ENCODE peak calls at places on chromosomes 16 and 17, in eight cellular contexts. V, Z, G, O, M, R, J and L are unnamed samples.
A peak's percentile ranks its signal among the peaks of the same experiment; 100 is the strongest.

GRCh38 chr17:75983501-75984181 is 4.6 kb downstream of the TEN1 start:
- DNase-seq in V (no peak), Z (no peak), G (no peak), O (no peak), M (no peak), R (no peak), J (no peak), L (peak; percentile 33)

GRCh38 chr17:73976676-73977521 is 226.6 kb upstream of the RPL38 start:
- DNase-seq in V (no peak), Z (no peak), G (no peak), O (peak; percentile 68), M (no peak), R (no peak), J (no peak), L (no peak)

GRCh38 chr16:23235176-23235575 is 52.6 kb downstream of the SCNN1G start:
- DNase-seq in V (no peak), Z (no peak), G (no peak), O (no peak), M (no peak), R (no peak), J (no peak), L (no peak)

GRCh38 chr17:60926466-60927183 is 249.0 kb downstream of the BCAS3 start:
- DNase-seq in V (peak; percentile 24), Z (peak; percentile 30), G (no peak), O (no peak), M (no peak), R (no peak), J (no peak), L (no peak)

GRCh38 chr16:48413291-48413690 is 28.1 kb upstream of the SIAH1 start:
- DNase-seq in V (no peak), Z (no peak), G (no peak), O (no peak), M (no peak), R (no peak), J (no peak), L (no peak)

GRCh38 chr17:73798111-73798748 is 154.0 kb upstream of the SDK2 start:
- DNase-seq in V (peak; percentile 29), Z (peak; percentile 100), G (peak; percentile 6), O (peak; percentile 95), M (no peak), R (no peak), J (no peak), L (peak; percentile 50)

GRCh38 chr17:9146064-9146463 is 124.8 kb downstream of the NTN1 start:
- DNase-seq in V (no peak), Z (no peak), G (no peak), O (no peak), M (no peak), R (no peak), J (no peak), L (no peak)

GRCh38 chr16:31344712-31345111 is 10.3 kb upstream of the ITGAX start:
- DNase-seq in V (no peak), Z (no peak), G (no peak), O (no peak), M (no peak), R (no peak), J (no peak), L (no peak)

GRCh38 chr17:29143894-29144293 is 36.3 kb downstream of the MYO18A start:
- DNase-seq in V (no peak), Z (no peak), G (no peak), O (peak; percentile 11), M (no peak), R (no peak), J (no peak), L (no peak)

GRCh38 chr17:21005367-21005766 is 37.4 kb downstream of the USP22 start:
- DNase-seq in V (no peak), Z (no peak), G (no peak), O (no peak), M (no peak), R (no peak), J (no peak), L (no peak)

GRCh38 chr17:4444782-4445473 is 11.2 kb downstream of the SPNS3 start:
- DNase-seq in V (no peak), Z (no peak), G (no peak), O (peak; percentile 79), M (peak; percentile 85), R (no peak), J (no peak), L (no peak)

GRCh38 chr17:78735832-78736525 is 46.1 kb downstream of the CYTH1 start:
- DNase-seq in V (no peak), Z (no peak), G (no peak), O (peak; percentile 34), M (no peak), R (no peak), J (no peak), L (peak; percentile 42)

GRCh38 chr17:77185137-77185536 is 44.4 kb downstream of the SEC14L1 start:
- DNase-seq in V (no peak), Z (no peak), G (no peak), O (no peak), M (no peak), R (no peak), J (no peak), L (no peak)

GRCh38 chr17:44187131-44187899 is 543 bp downstream of the TMUB2 start:
- DNase-seq in V (peak; percentile 37), Z (peak; percentile 70), G (no peak), O (no peak), M (no peak), R (no peak), J (no peak), L (peak; percentile 86)

GRCh38 chr16:51523400-51523799 is 372.3 kb upstream of the SALL1 start:
- DNase-seq in V (no peak), Z (peak; percentile 81), G (no peak), O (no peak), M (no peak), R (no peak), J (no peak), L (no peak)

GRCh38 chr17:40025559-40025958 is 10.3 kb downstream of the CSF3 start:
- DNase-seq in V (no peak), Z (no peak), G (no peak), O (no peak), M (no peak), R (no peak), J (no peak), L (no peak)

GRCh38 chr16:55274391-55274790 is 49.6 kb upstream of the IRX6 start:
- DNase-seq in V (no peak), Z (no peak), G (no peak), O (no peak), M (no peak), R (no peak), J (no peak), L (no peak)

GRCh38 chr16:2432801-2433505 is 3.7 kb downstream of the CCNF start:
- DNase-seq in V (no peak), Z (no peak), G (no peak), O (no peak), M (no peak), R (no peak), J (no peak), L (no peak)

GRCh38 chr16:7218936-7219335 is 113.7 kb upstream of the RBFOX1 start:
- DNase-seq in V (no peak), Z (no peak), G (no peak), O (no peak), M (no peak), R (no peak), J (no peak), L (no peak)

GRCh38 chr17:77592503-77592902 is 366.0 kb upstream of the TNRC6C start:
- DNase-seq in V (no peak), Z (no peak), G (no peak), O (no peak), M (no peak), R (no peak), J (no peak), L (no peak)

GRCh38 chr16:51276335-51276734 is 125.3 kb upstream of the SALL1 start:
- DNase-seq in V (no peak), Z (no peak), G (no peak), O (peak; percentile 45), M (no peak), R (no peak), J (no peak), L (no peak)

GRCh38 chr16:47970291-47970931 is 185.4 kb downstream of the ABCC12 start:
- DNase-seq in V (peak; percentile 46), Z (peak; percentile 33), G (peak; percentile 13), O (peak; percentile 20), M (no peak), R (no peak), J (no peak), L (peak; percentile 22)

GRCh38 chr16:13926507-13926906 is 6.6 kb downstream of the ERCC4 start:
- DNase-seq in V (no peak), Z (no peak), G (no peak), O (no peak), M (no peak), R (no peak), J (no peak), L (no peak)

GRCh38 chr17:36665417-36665816 is 64.0 kb downstream of the MRM1 start:
- DNase-seq in V (peak; percentile 43), Z (no peak), G (no peak), O (no peak), M (no peak), R (no peak), J (no peak), L (no peak)

GRCh38 chr16:87924041-87924851 is 12.1 kb downstream of the CA5A start:
- DNase-seq in V (no peak), Z (no peak), G (no peak), O (peak; percentile 29), M (no peak), R (no peak), J (no peak), L (no peak)

GRCh38 chr16:87724490-87725291 is 41.1 kb downstream of the KLHDC4 start:
- DNase-seq in V (no peak), Z (no peak), G (no peak), O (no peak), M (no peak), R (no peak), J (no peak), L (no peak)

GRCh38 chr16:83390759-83391158 is 417.0 kb upstream of the HSBP1 start:
- DNase-seq in V (no peak), Z (no peak), G (no peak), O (no peak), M (no peak), R (no peak), J (no peak), L (no peak)